ENCODE peak calls at places on chromosomes 4 and X, in six cellular contexts. One of them, this sample, is unnamed.

GRCh38 chrX:137166591-137166990 is 132.8 kb upstream of the GPR101 start:
- DNase-seq in astrocyte: no peak
- DNase-seq in psoas muscle: no peak
- DNase-seq in CD4-positive, alpha-beta T cell: no peak
- DNase-seq in ascending aorta: no peak
- DNase-seq in HL-60: no peak
- DNase-seq in this sample: peak; percentile 3

GRCh38 chr4:79044260-79044659 is 105.0 kb upstream of the PAQR3 start:
- DNase-seq in HL-60: no peak
- DNase-seq in CD4-positive, alpha-beta T cell: no peak
- DNase-seq in ascending aorta: no peak
- DNase-seq in astrocyte: no peak
- DNase-seq in psoas muscle: no peak
- DNase-seq in this sample: no peak

GRCh38 chr4:165715989-165716388 is 157.0 kb upstream of the TLL1 start:
- DNase-seq in HL-60: no peak
- DNase-seq in astrocyte: peak; percentile 52
- DNase-seq in ascending aorta: no peak
- DNase-seq in CD4-positive, alpha-beta T cell: no peak
- DNase-seq in psoas muscle: no peak
- DNase-seq in this sample: peak; percentile 29

GRCh38 chr4:184359905-184360304 is 114.4 kb downstream of the IRF2 start:
- DNase-seq in ascending aorta: no peak
- DNase-seq in CD4-positive, alpha-beta T cell: no peak
- DNase-seq in HL-60: no peak
- DNase-seq in astrocyte: no peak
- DNase-seq in psoas muscle: no peak
- DNase-seq in this sample: no peak

GRCh38 chrX:155767101-155767878 is 113.9 kb upstream of the VAMP7 start:
- DNase-seq in astrocyte: peak; percentile 83
- DNase-seq in HL-60: peak; percentile 51
- DNase-seq in CD4-positive, alpha-beta T cell: peak; percentile 0
- DNase-seq in ascending aorta: no peak
- DNase-seq in psoas muscle: peak; percentile 52
- DNase-seq in this sample: peak; percentile 65

GRCh38 chr4:103137446-103137827 is 37.8 kb upstream of the BDH2 start:
- DNase-seq in astrocyte: peak; percentile 39
- DNase-seq in ascending aorta: no peak
- DNase-seq in CD4-positive, alpha-beta T cell: no peak
- DNase-seq in psoas muscle: no peak
- DNase-seq in HL-60: no peak
- DNase-seq in this sample: peak; percentile 84

GRCh38 chr4:150098214-150098613 is 20.0 kb downstream of the DCLK2 start:
- DNase-seq in psoas muscle: no peak
- DNase-seq in astrocyte: peak; percentile 62
- DNase-seq in ascending aorta: no peak
- DNase-seq in HL-60: no peak
- DNase-seq in CD4-positive, alpha-beta T cell: no peak
- DNase-seq in this sample: no peak

GRCh38 chrX:39144965-39145364 is 343.7 kb downstream of the MID1IP1 start:
- DNase-seq in HL-60: peak; percentile 90
- DNase-seq in ascending aorta: no peak
- DNase-seq in psoas muscle: no peak
- DNase-seq in CD4-positive, alpha-beta T cell: no peak
- DNase-seq in astrocyte: no peak
- DNase-seq in this sample: no peak

GRCh38 chr4:109408711-109409110 is 24.9 kb upstream of the SEC24B start:
- DNase-seq in astrocyte: no peak
- DNase-seq in psoas muscle: no peak
- DNase-seq in CD4-positive, alpha-beta T cell: no peak
- DNase-seq in HL-60: no peak
- DNase-seq in ascending aorta: no peak
- DNase-seq in this sample: no peak

GRCh38 chr4:26141916-26142638 is 178.7 kb upstream of the RBPJ start:
- DNase-seq in CD4-positive, alpha-beta T cell: no peak
- DNase-seq in astrocyte: no peak
- DNase-seq in psoas muscle: peak; percentile 62
- DNase-seq in HL-60: peak; percentile 79
- DNase-seq in ascending aorta: peak; percentile 49
- DNase-seq in this sample: no peak

GRCh38 chrX:73943572-73943899 is 360.4 kb upstream of the ZCCHC13 start:
- DNase-seq in HL-60: no peak
- DNase-seq in CD4-positive, alpha-beta T cell: no peak
- DNase-seq in ascending aorta: no peak
- DNase-seq in astrocyte: no peak
- DNase-seq in psoas muscle: no peak
- DNase-seq in this sample: peak; percentile 15

GRCh38 chrX:56233682-56234081 is 1.5 kb downstream of the KLF8 start:
- DNase-seq in ascending aorta: no peak
- DNase-seq in astrocyte: peak; percentile 0
- DNase-seq in HL-60: no peak
- DNase-seq in CD4-positive, alpha-beta T cell: no peak
- DNase-seq in psoas muscle: peak; percentile 70
- DNase-seq in this sample: peak; percentile 79

DNA sequence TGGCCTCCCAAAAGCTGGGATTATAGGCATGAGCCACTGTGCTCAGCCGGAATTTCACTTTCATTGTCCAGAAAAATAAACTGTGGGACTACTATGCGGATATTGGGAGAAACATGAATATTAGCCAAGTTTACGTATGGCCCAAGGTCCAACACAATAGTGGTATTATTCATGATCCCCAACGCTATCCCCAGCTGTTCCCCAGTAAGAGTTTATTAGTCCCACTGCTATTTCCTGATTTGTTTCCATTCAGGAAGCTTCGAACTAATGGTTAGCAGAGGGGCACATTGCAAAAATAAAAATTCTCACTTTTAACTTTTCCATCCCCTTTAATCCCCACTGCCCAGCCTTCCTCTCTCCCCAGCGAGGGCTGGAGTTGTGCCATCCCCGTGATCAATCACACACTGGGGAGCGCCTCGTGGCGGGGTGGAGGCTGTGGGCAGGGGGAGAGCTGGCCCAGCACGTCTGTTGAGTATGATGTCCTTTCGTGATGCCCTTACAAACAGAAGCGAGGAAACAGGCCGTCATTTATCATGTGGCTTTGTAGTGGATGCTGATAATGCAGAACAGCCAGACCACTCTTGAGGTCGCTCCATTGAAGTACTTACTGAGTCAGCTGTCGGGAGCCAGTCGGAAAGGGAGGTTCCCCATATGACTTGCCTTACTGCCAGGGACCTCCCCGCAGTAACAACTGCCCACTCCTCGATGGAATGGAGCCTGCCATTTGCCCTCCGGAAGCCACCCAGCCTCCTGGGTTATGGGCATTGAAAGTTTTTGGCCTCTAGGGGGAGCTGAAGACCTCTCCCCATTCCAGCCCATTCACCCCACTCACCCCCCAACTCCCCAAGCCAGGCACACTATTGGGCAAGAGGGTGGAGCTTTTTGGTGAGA is 117.0 kb downstream of the KDR start:
- DNase-seq in ascending aorta: no peak
- DNase-seq in HL-60: peak; percentile 9
- DNase-seq in psoas muscle: no peak
- DNase-seq in CD4-positive, alpha-beta T cell: no peak
- DNase-seq in astrocyte: no peak
- DNase-seq in this sample: peak; percentile 15
- TF ChIP-seq CTCF in ascending aorta: peak; percentile 9
- TF ChIP-seq CTCF in HL-60: peak; percentile 24
- TF ChIP-seq CTCF in psoas muscle: no peak
- TF ChIP-seq CTCF in CD4-positive, alpha-beta T cell: no peak
- TF ChIP-seq CTCF in astrocyte: peak; percentile 4
- TF ChIP-seq CTCF in this sample: peak; percentile 77

GRCh38 chrX:131975851-131976250 is 47.3 kb upstream of the STK26 start:
- DNase-seq in HL-60: no peak
- DNase-seq in psoas muscle: no peak
- DNase-seq in ascending aorta: no peak
- DNase-seq in astrocyte: no peak
- DNase-seq in CD4-positive, alpha-beta T cell: no peak
- DNase-seq in this sample: no peak

GRCh38 chrX:131979116-131979515 is 44.0 kb upstream of the STK26 start:
- DNase-seq in astrocyte: no peak
- DNase-seq in HL-60: no peak
- DNase-seq in ascending aorta: no peak
- DNase-seq in psoas muscle: no peak
- DNase-seq in CD4-positive, alpha-beta T cell: no peak
- DNase-seq in this sample: no peak

GRCh38 chrX:131977619-131978018 is 45.5 kb upstream of the STK26 start:
- DNase-seq in HL-60: no peak
- DNase-seq in psoas muscle: no peak
- DNase-seq in ascending aorta: no peak
- DNase-seq in astrocyte: no peak
- DNase-seq in CD4-positive, alpha-beta T cell: no peak
- DNase-seq in this sample: peak; percentile 40
- H3K27me3 ChIP-seq in HL-60: no peaks in the 10 kb centered on the region
- H3K27me3 ChIP-seq in psoas muscle: no peaks in the 10 kb centered on the region
- H3K27me3 ChIP-seq in ascending aorta: no peaks in the 10 kb centered on the region
- H3K27me3 ChIP-seq in astrocyte: no peaks in the 10 kb centered on the region
- H3K27me3 ChIP-seq in CD4-positive, alpha-beta T cell: no peaks in the 10 kb centered on the region
- H3K27me3 ChIP-seq in this sample: no peaks in the 10 kb centered on the region

DNA sequence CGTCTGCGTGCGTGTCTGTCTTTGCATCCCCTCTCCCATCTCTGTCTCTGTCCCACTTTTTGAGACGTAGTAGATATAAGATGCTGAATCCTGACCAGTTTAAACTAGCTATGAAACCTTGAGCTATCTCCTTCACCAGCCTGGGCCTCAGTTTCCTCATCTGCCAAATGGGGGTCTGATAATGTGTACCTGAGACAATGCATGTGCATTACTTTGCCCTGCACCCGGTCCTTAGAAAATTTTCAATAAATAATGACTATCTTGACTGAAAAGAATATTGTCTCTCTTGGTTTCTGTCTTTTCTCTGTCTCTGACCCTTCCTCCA is 604 bp downstream of the KANTR start:
- DNase-seq in CD4-positive, alpha-beta T cell: no peak
- DNase-seq in psoas muscle: no peak
- DNase-seq in astrocyte: no peak
- DNase-seq in ascending aorta: no peak
- DNase-seq in HL-60: no peak
- DNase-seq in this sample: no peak
- TF ChIP-seq CTCF in CD4-positive, alpha-beta T cell: no peak
- TF ChIP-seq CTCF in psoas muscle: no peak
- TF ChIP-seq CTCF in astrocyte: no peak
- TF ChIP-seq CTCF in ascending aorta: no peak
- TF ChIP-seq CTCF in HL-60: no peak
- TF ChIP-seq CTCF in this sample: no peak

GRCh38 chr4:80912350-80912749 is 118.2 kb upstream of the BMP3 start:
- DNase-seq in CD4-positive, alpha-beta T cell: no peak
- DNase-seq in psoas muscle: no peak
- DNase-seq in ascending aorta: no peak
- DNase-seq in astrocyte: no peak
- DNase-seq in HL-60: no peak
- DNase-seq in this sample: no peak

GRCh38 chr4:80911458-80911857 is 119.0 kb upstream of the BMP3 start:
- DNase-seq in HL-60: no peak
- DNase-seq in psoas muscle: no peak
- DNase-seq in astrocyte: no peak
- DNase-seq in ascending aorta: no peak
- DNase-seq in CD4-positive, alpha-beta T cell: no peak
- DNase-seq in this sample: no peak

GRCh38 chr4:80909938-80910337 is 120.6 kb upstream of the BMP3 start:
- DNase-seq in CD4-positive, alpha-beta T cell: no peak
- DNase-seq in HL-60: no peak
- DNase-seq in astrocyte: no peak
- DNase-seq in psoas muscle: no peak
- DNase-seq in ascending aorta: no peak
- DNase-seq in this sample: no peak

GRCh38 chr4:80916770-80917169 is 113.7 kb upstream of the BMP3 start:
- DNase-seq in ascending aorta: no peak
- DNase-seq in psoas muscle: no peak
- DNase-seq in CD4-positive, alpha-beta T cell: no peak
- DNase-seq in astrocyte: no peak
- DNase-seq in HL-60: no peak
- DNase-seq in this sample: no peak

GRCh38 chr4:80913381-80913780 is 117.1 kb upstream of the BMP3 start:
- DNase-seq in CD4-positive, alpha-beta T cell: no peak
- DNase-seq in HL-60: peak; percentile 10
- DNase-seq in astrocyte: no peak
- DNase-seq in psoas muscle: no peak
- DNase-seq in ascending aorta: no peak
- DNase-seq in this sample: no peak
- H3K27me3 ChIP-seq in CD4-positive, alpha-beta T cell: no peaks in the 10 kb centered on the region
- H3K27me3 ChIP-seq in HL-60: no peaks in the 10 kb centered on the region
- H3K27me3 ChIP-seq in astrocyte: no peaks in the 10 kb centered on the region
- H3K27me3 ChIP-seq in psoas muscle: no peaks in the 10 kb centered on the region
- H3K27me3 ChIP-seq in ascending aorta: no peaks in the 10 kb centered on the region
- H3K27me3 ChIP-seq in this sample: no peaks in the 10 kb centered on the region

DNA sequence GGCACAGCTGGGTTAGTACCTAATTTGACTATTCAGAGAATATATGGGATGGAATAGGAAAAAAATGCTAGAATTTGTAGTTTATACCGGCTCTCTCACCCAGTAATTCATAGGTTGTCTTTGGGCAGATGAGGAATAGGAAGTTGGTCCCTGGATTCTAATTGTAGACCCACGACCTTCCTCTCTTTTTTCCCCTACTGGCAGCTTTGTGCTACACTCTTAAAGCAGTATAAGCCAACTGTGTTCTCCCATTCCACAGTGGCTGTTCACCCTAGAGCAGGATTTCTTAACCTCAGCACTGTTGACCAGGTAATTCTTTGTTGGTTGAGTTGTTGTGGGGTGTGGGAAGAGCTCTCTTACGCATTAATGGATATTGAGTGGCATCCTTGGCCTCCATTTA is 92.9 kb downstream of the FNIP2 start:
- DNase-seq in HL-60: no peak
- DNase-seq in CD4-positive, alpha-beta T cell: no peak
- DNase-seq in psoas muscle: no peak
- DNase-seq in astrocyte: no peak
- DNase-seq in ascending aorta: no peak
- DNase-seq in this sample: no peak
- TF ChIP-seq CTCF in HL-60: no peak
- TF ChIP-seq CTCF in CD4-positive, alpha-beta T cell: no peak
- TF ChIP-seq CTCF in psoas muscle: no peak
- TF ChIP-seq CTCF in astrocyte: no peak
- TF ChIP-seq CTCF in ascending aorta: no peak
- TF ChIP-seq CTCF in this sample: no peak

DNA sequence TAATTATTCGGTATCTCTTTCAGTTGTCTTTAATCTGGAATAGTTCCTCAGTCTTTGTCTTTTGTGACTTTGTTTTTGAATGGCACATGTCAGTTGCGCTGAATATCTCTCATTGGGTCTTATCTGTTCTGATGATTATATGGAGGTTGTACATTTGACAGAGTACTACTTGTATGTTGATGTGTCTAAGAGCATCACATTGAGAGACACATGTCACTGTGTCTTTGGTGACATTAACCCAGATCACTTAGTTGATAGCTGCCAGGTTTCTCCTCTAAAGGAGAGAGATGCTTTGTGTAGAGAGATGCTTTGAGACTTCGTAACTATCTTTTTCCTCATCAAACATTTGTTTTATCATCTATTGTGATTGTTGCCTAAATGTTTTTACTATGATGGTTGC is 92.1 kb downstream of the USP9X start:
- DNase-seq in HL-60: no peak
- DNase-seq in ascending aorta: no peak
- DNase-seq in CD4-positive, alpha-beta T cell: no peak
- DNase-seq in psoas muscle: no peak
- DNase-seq in astrocyte: no peak
- DNase-seq in this sample: no peak
- H3K27me3 ChIP-seq in HL-60: no peaks in the 10 kb centered on the region
- H3K27me3 ChIP-seq in ascending aorta: no peaks in the 10 kb centered on the region
- H3K27me3 ChIP-seq in CD4-positive, alpha-beta T cell: no peaks in the 10 kb centered on the region
- H3K27me3 ChIP-seq in psoas muscle: no peaks in the 10 kb centered on the region
- H3K27me3 ChIP-seq in astrocyte: no peaks in the 10 kb centered on the region
- H3K27me3 ChIP-seq in this sample: no peaks in the 10 kb centered on the region

GRCh38 chr4:31241504-31241903 is 521.3 kb downstream of the PCDH7 start:
- DNase-seq in psoas muscle: no peak
- DNase-seq in CD4-positive, alpha-beta T cell: no peak
- DNase-seq in ascending aorta: no peak
- DNase-seq in astrocyte: no peak
- DNase-seq in HL-60: no peak
- DNase-seq in this sample: no peak

GRCh38 chr4:31246856-31247255 is 526.7 kb downstream of the PCDH7 start:
- DNase-seq in psoas muscle: no peak
- DNase-seq in HL-60: no peak
- DNase-seq in astrocyte: peak; percentile 83
- DNase-seq in ascending aorta: no peak
- DNase-seq in CD4-positive, alpha-beta T cell: no peak
- DNase-seq in this sample: peak; percentile 55
- TF ChIP-seq CTCF in psoas muscle: no peak
- TF ChIP-seq CTCF in HL-60: no peak
- TF ChIP-seq CTCF in astrocyte: no peak
- TF ChIP-seq CTCF in ascending aorta: no peak
- TF ChIP-seq CTCF in CD4-positive, alpha-beta T cell: no peak
- TF ChIP-seq CTCF in this sample: no peak

This sample was measured in bronchial epithelial cell.